ENCODE peak calls at places on chromosomes 3 and 15, in four cellular contexts. Q, D, X and M are unnamed samples.

GRCh38 chr15:67998599-67999122 is 55.5 kb upstream of the PIAS1 start:
- DNase-seq in Q (no peak), D (no peak), X (no peak), M (no peak)

GRCh38 chr3:183818041-183818620 is 7.2 kb downstream of the MAP6D1 start:
- DNase-seq in Q (no peak), D (no peak), X (no peak), M (no peak)

GRCh38 chr3:15636028-15636709 is 34.6 kb downstream of the BTD start:
- DNase-seq in Q (no peak), D (no peak), X (no peak), M (no peak)

GRCh38 chr3:195083659-195084058 is 187.3 kb downstream of the XXYLT1 start:
- DNase-seq in Q (no peak), D (no peak), X (no peak), M (no peak)

GRCh38 chr3:186413615-186414415 is 51.8 kb upstream of the DGKG start:
- DNase-seq in Q (peak), D (peak), X (peak), M (peak)

GRCh38 chr3:161796312-161796711 is 299.7 kb downstream of the OTOL1 start:
- DNase-seq in Q (no peak), D (no peak), X (no peak), M (no peak)

GRCh38 chr15:70879386-70879785 is 12.8 kb downstream of the THAP10 start:
- DNase-seq in Q (no peak), D (no peak), X (no peak), M (no peak)

GRCh38 chr3:69086133-69086722 is 1.5 kb downstream of the ARL6IP5 start:
- DNase-seq in Q (peak), D (peak), X (peak), M (peak)

GRCh38 chr3:85170646-85171045 is 211.9 kb downstream of the CADM2 start:
- DNase-seq in Q (no peak), D (no peak), X (no peak), M (no peak)

GRCh38 chr3:175399156-175399840 is 540.2 kb downstream of the NAALADL2 start:
- DNase-seq in Q (no peak), D (no peak), X (no peak), M (no peak)

GRCh38 chr3:120850326-120851295 is 57.4 kb upstream of the STXBP5L start:
- DNase-seq in Q (no peak), D (no peak), X (no peak), M (no peak)

GRCh38 chr3:120846073-120846472 is 61.9 kb upstream of the STXBP5L start:
- DNase-seq in Q (no peak), D (no peak), X (no peak), M (no peak)

GRCh38 chr3:120853416-120853815 is 54.6 kb upstream of the STXBP5L start:
- DNase-seq in Q (no peak), D (no peak), X (no peak), M (no peak)

GRCh38 chr3:120852412-120852811 is 55.6 kb upstream of the STXBP5L start:
- DNase-seq in Q (no peak), D (no peak), X (no peak), M (no peak)

GRCh38 chr3:120848503-120848902 is 59.5 kb upstream of the STXBP5L start:
- DNase-seq in Q (no peak), D (no peak), X (no peak), M (no peak)
- TF ChIP-seq EP300 in Q (no peak), D (no peak), X (no peak), M (no peak)

GRCh38 chr3:127590593-127591477 is at the start of gene TPRA1:
- DNase-seq in Q (peak), D (peak), X (peak), M (peak)
- TF ChIP-seq CTCF in Q (peak), D (no peak), X (peak), M (no peak)

DNA sequence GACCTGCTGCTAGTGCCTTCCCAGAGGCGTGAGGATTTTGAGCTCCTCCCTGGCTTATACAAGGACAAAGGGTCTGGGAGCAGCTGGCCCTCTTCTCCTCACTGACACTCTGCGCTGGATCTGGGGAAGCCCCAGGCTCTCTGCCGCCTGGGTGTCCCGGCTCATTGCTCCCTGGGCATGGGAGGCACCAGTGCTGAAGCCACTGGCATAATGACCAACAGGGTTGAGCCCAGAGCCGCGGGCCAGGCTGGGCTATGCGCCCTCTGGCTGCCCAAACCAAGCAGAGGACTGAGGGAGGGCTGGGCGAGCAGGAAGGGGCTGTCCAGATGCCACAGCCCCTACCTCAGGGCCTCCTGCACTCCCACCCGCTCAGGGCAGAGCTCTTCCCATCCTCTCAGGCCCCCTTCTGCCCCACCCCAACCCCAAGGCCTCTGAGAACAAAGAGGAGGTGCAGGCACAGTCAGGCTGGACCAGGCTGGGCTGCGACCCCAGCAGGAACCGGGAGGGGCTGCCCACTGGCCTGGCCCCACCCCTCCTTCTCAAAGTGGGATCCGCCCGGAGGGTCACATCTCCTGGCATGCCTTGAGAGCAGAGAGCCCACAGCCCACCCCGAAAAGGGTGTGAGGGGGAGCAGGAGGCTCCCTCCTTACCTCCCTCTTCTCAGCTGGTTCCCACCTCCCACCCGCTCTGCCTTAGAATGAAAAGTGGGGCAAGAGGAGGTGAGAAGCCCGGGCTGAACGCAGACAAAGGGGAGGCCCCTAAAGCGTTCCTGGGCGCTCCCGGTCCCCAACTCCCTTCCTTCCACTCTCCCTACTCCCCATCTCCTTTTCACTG is 1.5 kb downstream of the LINGO1 start:
- DNase-seq in Q (peak), D (no peak), X (no peak), M (no peak)
- H3K4me3 ChIP-seq in Q (peak), D (peak), X (peak), M (peak)

DNA sequence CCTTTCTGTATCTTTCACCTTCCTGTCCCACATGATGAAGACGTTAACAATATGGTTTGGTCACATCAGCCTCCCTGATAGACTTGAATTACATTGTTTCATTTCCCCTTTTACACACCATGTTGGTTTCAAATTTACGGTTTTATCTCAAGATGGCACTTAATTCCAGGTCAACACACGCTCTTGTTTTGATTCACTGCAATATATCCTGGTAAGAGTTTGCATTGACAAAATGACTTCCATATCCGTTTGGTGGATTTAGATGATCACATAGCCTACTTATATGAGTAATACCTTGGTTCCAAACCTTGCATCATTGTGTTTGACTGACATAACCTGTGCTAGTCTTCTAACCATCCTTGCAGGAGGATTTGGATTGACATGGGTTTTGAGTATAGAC is 499.4 kb downstream of the ROBO1 start:
- DNase-seq in Q (no peak), D (no peak), X (no peak), M (no peak)
- TF ChIP-seq EP300 in Q (no peak), D (no peak), X (no peak), M (no peak)

GRCh38 chr3:170357176-170357919 is at the start of gene SKIL:
- DNase-seq in Q (peak), D (peak), X (peak), M (peak)
- TF ChIP-seq CTCF in Q (no peak), D (no peak), X (peak), M (no peak)

GRCh38 chr3:124625084-124625483 is 105.2 kb upstream of the UMPS start:
- DNase-seq in Q (no peak), D (no peak), X (no peak), M (no peak)

GRCh38 chr3:124621498-124621897 is 108.8 kb upstream of the UMPS start:
- DNase-seq in Q (peak), D (no peak), X (no peak), M (no peak)

GRCh38 chr3:124619887-124620599 is 110.2 kb upstream of the UMPS start:
- DNase-seq in Q (no peak), D (no peak), X (no peak), M (no peak)

GRCh38 chr3:124617177-124617576 is 113.1 kb upstream of the UMPS start:
- DNase-seq in Q (no peak), D (no peak), X (no peak), M (no peak)

GRCh38 chr3:124620600-124621063 is 109.6 kb upstream of the UMPS start:
- DNase-seq in Q (no peak), D (peak), X (no peak), M (no peak)
- H3K4me3 ChIP-seq in Q (no peak), D (no peak), X (no peak), M (no peak)

GRCh38 chr15:90994417-90995311 is at the start of gene PRC1:
- DNase-seq in Q (peak), D (peak), X (peak), M (peak)
- TF ChIP-seq EP300 in Q (no peak), D (no peak), X (peak), M (no peak)